ENCODE peak calls at places on chromosomes 5 and 9, in seven cellular contexts. N, L, Y, M, Q, K and S are unnamed samples.
A peak's percentile ranks its signal among the peaks of the same experiment; 100 is the strongest.

GRCh38 chr9:113150670-113151591 is at the start of gene SLC31A2:
- DNase-seq in N (peak; percentile 92), L (peak; percentile 88), Y (peak; percentile 93), M (peak; percentile 76), Q (peak; percentile 96), K (peak; percentile 82), S (peak; percentile 93)

GRCh38 chr9:35868972-35869371 is 1.2 kb downstream of the OR13J1 start:
- DNase-seq in N (no peak), L (no peak), Y (no peak), M (no peak), Q (no peak), K (no peak), S (no peak)

GRCh38 chr5:124702442-124703024 is 43.9 kb downstream of the ZNF608 start:
- DNase-seq in N (no peak), L (no peak), Y (no peak), M (peak; percentile 19), Q (no peak), K (no peak), S (no peak)

GRCh38 chr5:142087920-142088679 is 20.5 kb upstream of the NDFIP1 start:
- DNase-seq in N (no peak), L (no peak), Y (no peak), M (no peak), Q (no peak), K (no peak), S (no peak)

GRCh38 chr9:6428940-6429889 is 16.2 kb downstream of the UHRF2 start:
- DNase-seq in N (no peak), L (no peak), Y (no peak), M (no peak), Q (no peak), K (no peak), S (no peak)

GRCh38 chr9:107739601-107740082 is 250.1 kb upstream of the KLF4 start:
- DNase-seq in N (peak; percentile 70), L (no peak), Y (no peak), M (peak; percentile 91), Q (peak; percentile 81), K (peak; percentile 59), S (no peak)

GRCh38 chr5:2135833-2136232 is 253.1 kb upstream of the IRX4 start:
- DNase-seq in N (no peak), L (no peak), Y (peak; percentile 19), M (no peak), Q (no peak), K (no peak), S (no peak)

GRCh38 chr9:693460-694390 is 147.8 kb upstream of the DMRT1 start:
- DNase-seq in N (peak; percentile 37), L (no peak), Y (no peak), M (peak; percentile 90), Q (no peak), K (peak; percentile 61), S (no peak)

DNA sequence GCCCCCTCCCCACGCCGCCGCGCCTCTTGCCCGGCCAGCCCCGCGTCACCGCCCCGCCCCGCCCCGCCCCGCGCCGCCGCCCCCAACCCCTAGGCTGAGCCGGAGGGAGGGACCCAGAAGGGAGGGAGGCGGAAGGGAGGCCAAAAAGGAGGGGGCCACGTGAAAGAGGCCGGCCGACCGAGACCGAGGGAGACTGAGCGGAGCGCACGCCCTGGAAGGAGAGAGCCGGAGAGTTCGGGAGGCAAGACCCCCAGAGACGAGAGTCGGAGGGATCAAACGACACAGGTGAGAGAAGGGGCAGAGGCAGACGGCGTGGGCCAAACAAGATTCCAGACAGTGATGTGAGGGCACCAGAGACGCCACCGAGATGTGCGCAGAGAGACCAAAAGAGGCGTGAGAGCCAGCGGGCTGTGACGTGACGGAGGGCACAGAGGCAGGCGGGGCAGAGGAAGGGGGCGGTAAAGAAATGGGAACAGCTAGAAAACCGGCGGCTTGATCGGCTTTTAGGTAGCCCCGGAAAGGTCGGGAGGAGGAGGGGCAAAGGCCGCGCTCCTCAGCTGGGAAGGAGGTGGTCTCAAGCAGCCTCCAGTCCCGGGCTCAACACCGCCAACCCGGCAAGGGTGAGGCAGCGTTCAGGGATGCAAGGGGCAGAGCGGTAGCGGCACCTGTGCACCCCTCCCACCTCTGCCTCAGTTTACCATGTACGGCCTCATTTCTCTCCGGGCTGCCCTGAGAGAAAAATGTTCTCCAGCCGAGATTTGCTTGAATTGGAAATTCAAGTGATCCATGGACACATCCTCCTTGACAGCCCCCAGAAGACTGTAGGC is 414 bp upstream of the BARX1 start:
- DNase-seq in N (no peak), L (peak; percentile 52), Y (peak; percentile 84), M (no peak), Q (peak; percentile 36), K (no peak), S (no peak)
- H3K4me1 ChIP-seq in N (peaks cover 25% of the 10 kb centered on the region), L (no peaks in the 10 kb centered on the region), Y (no peaks in the 10 kb centered on the region), M (no peaks in the 10 kb centered on the region), Q (peaks cover 61% of the 10 kb centered on the region), K (peaks cover 12% of the 10 kb centered on the region), S (peaks cover 8% of the 10 kb centered on the region)

GRCh38 chr5:57887851-57888621 is 405.4 kb upstream of the ACTBL2 start:
- DNase-seq in N (no peak), L (peak; percentile 85), Y (peak; percentile 53), M (peak; percentile 60), Q (no peak), K (peak; percentile 39), S (no peak)

GRCh38 chr5:57891443-57891842 is 408.8 kb upstream of the ACTBL2 start:
- DNase-seq in N (no peak), L (no peak), Y (peak; percentile 45), M (no peak), Q (no peak), K (no peak), S (no peak)

GRCh38 chr5:57884346-57885102 is 401.9 kb upstream of the ACTBL2 start:
- DNase-seq in N (no peak), L (no peak), Y (no peak), M (no peak), Q (no peak), K (no peak), S (no peak)

DNA sequence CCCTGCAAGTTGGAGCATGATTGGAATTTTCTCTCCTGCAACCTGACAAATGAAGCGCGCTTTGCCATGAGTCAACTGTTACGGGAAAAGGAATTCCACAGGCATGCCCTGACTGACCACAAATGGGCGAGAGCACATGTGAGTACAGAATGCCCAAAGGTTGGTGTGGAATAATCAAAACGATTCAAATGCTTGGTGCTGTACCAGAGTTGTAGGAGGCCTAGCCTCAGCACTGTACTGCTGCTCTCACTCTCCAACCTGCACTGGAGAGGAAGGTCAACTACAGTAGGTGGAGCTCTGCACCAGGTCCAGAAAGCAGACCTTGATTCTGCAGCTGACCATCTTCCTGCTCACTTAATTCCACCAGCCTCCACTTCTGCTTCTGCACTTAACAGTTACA is 406.9 kb upstream of the ACTBL2 start:
- DNase-seq in N (no peak), L (peak; percentile 87), Y (no peak), M (peak; percentile 55), Q (no peak), K (no peak), S (no peak)
- TF ChIP-seq CTCF in N (peak; percentile 43), L (peak; percentile 72), Y (no peak), M (peak; percentile 22), Q (peak; percentile 54), K (peak; percentile 22), S (peak; percentile 12)

DNA sequence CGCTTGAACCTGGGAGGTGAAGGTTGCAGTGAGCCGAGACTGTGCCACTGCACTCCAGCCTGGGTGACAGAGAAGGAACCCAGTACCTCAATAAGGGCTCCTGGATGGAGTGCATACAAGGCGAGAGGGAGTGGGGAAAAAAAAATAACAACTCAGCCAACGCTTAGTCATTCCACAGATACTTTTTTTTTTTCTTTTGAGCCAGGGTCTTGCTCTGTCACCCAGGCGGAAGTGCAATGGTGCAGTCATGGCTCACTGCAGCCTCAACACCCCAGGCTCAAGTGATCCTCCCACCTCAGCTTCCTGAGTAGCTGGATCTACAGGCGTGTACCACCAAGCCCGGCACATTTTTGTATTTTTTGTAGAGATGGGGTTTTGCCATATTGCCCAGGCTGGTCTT is 59.5 kb upstream of the GGTA1 start:
- DNase-seq in N (no peak), L (no peak), Y (no peak), M (no peak), Q (no peak), K (no peak), S (no peak)
- H3K27ac ChIP-seq in N (peak overlapping the region; percentile 87), L (no peak overlapping the region), Y (no peak overlapping the region), M (no peak overlapping the region), Q (no peak overlapping the region), K (no peak overlapping the region), S (peak overlapping the region; percentile 60)

GRCh38 chr9:125547383-125547782 is 159.6 kb downstream of the MAPKAP1 start:
- DNase-seq in N (no peak), L (no peak), Y (no peak), M (no peak), Q (no peak), K (no peak), S (no peak)
- H3K4me1 ChIP-seq in N (peaks cover 31% of the 10 kb centered on the region), L (peaks cover 25% of the 10 kb centered on the region), Y (no peaks in the 10 kb centered on the region), M (peaks cover 34% of the 10 kb centered on the region), Q (peaks cover 54% of the 10 kb centered on the region), K (peaks cover 18% of the 10 kb centered on the region), S (peaks cover 12% of the 10 kb centered on the region)

GRCh38 chr5:146446861-146447733 is at the start of gene TCERG1:
- DNase-seq in N (peak; percentile 100), L (peak; percentile 100), Y (peak; percentile 100), M (peak; percentile 100), Q (peak; percentile 99), K (peak; percentile 100), S (peak; percentile 98)

GRCh38 chr5:146447734-146448380 is 724 bp downstream of the TCERG1 start:
- DNase-seq in N (no peak), L (peak; percentile 33), Y (no peak), M (peak; percentile 42), Q (no peak), K (no peak), S (no peak)

GRCh38 chr5:146448783-146449519 is 1.8 kb downstream of the TCERG1 start:
- DNase-seq in N (no peak), L (no peak), Y (no peak), M (no peak), Q (no peak), K (no peak), S (no peak)

GRCh38 chr5:146451411-146451810 is 4.3 kb downstream of the TCERG1 start:
- DNase-seq in N (no peak), L (no peak), Y (no peak), M (no peak), Q (no peak), K (no peak), S (no peak)
- TF ChIP-seq CTCF in N (no peak), L (peak; percentile 19), Y (peak; percentile 64), M (no peak), Q (no peak), K (no peak), S (no peak)

GRCh38 chr9:15155826-15156225 is 151.2 kb downstream of the TTC39B start:
- DNase-seq in N (no peak), L (no peak), Y (no peak), M (peak; percentile 61), Q (no peak), K (no peak), S (no peak)

GRCh38 chr9:15160673-15161072 is 146.3 kb downstream of the TTC39B start:
- DNase-seq in N (no peak), L (no peak), Y (no peak), M (peak; percentile 94), Q (no peak), K (no peak), S (no peak)

GRCh38 chr9:15155323-15155722 is 151.7 kb downstream of the TTC39B start:
- DNase-seq in N (no peak), L (no peak), Y (no peak), M (no peak), Q (no peak), K (no peak), S (no peak)

GRCh38 chr9:15157371-15157770 is 149.6 kb downstream of the TTC39B start:
- DNase-seq in N (no peak), L (no peak), Y (no peak), M (no peak), Q (no peak), K (no peak), S (no peak)

GRCh38 chr9:15158019-15158418 is 149.0 kb downstream of the TTC39B start:
- DNase-seq in N (no peak), L (no peak), Y (no peak), M (no peak), Q (no peak), K (no peak), S (no peak)
- H3K27ac ChIP-seq in N (no peak overlapping the region), L (no peak overlapping the region), Y (no peak overlapping the region), M (no peak overlapping the region), Q (no peak overlapping the region), K (no peak overlapping the region), S (peak overlapping the region; percentile 52)